ENCODE peak calls at places on chromosomes 3 and 15, in nine cellular contexts. J is astrocyte of the spinal cord; P is PC-3; K is stomach; G is spleen; A is CD8-positive, alpha-beta T cell; S is AG09309; C is lung; U is ovary. D is an unnamed sample.

GRCh38 chr3:11509175-11510000 is 134.3 kb downstream of the VGLL4 start:
- DNase-seq in U (peak), G (no peak), A (no peak), P (peak), C (peak), K (peak), S (peak), J (no peak), D (no peak)

GRCh38 chr15:41660235-41661077 is at the start of gene MGA:
- DNase-seq in C (peak), A (peak), S (peak), G (peak), K (peak), U (peak), J (peak), P (peak), D (peak)

GRCh38 chr3:132803889-132804288 is 81.7 kb upstream of the NPHP3 start:
- DNase-seq in P (no peak), J (no peak), C (no peak), K (no peak), U (no peak), S (no peak), G (no peak), A (no peak), D (no peak)

GRCh38 chr15:82571722-82572222 is 31.5 kb upstream of the RPS17 start:
- DNase-seq in C (peak), G (no peak), U (peak), S (peak), P (peak), A (no peak), J (peak), K (peak), D (no peak)

GRCh38 chr3:178454714-178455113 is 81.5 kb upstream of the KCNMB2 start:
- DNase-seq in J (peak), U (no peak), S (peak), P (no peak), A (no peak), C (no peak), K (no peak), G (no peak), D (no peak)

GRCh38 chr3:187000711-187001151 is 70.4 kb downstream of the ST6GAL1 start:
- DNase-seq in G (no peak), A (no peak), C (no peak), S (no peak), U (no peak), J (no peak), K (no peak), P (no peak), D (peak)

GRCh38 chr15:52005748-52006701 is 13.0 kb upstream of the MAPK6 start:
- DNase-seq in J (peak), K (no peak), C (no peak), S (no peak), G (no peak), U (no peak), P (peak), A (no peak), D (peak)

GRCh38 chr3:4751057-4752051 is 227.9 kb upstream of the BHLHE40 start:
- DNase-seq in J (peak), P (peak), G (no peak), U (no peak), S (peak), A (no peak), C (no peak), K (no peak), D (no peak)

GRCh38 chr3:102181202-102181920 is 253.5 kb upstream of the ZPLD1 start:
- DNase-seq in C (no peak), P (peak), J (peak), G (no peak), S (peak), A (no peak), U (no peak), K (no peak), D (no peak)

GRCh38 chr3:169501080-169501479 is 162.4 kb downstream of the MECOM start:
- DNase-seq in A (no peak), S (no peak), C (no peak), J (no peak), P (no peak), U (no peak), G (no peak), K (no peak), D (no peak)

GRCh38 chr3:27589795-27590194 is 105.6 kb upstream of the SLC4A7 start:
- DNase-seq in G (no peak), A (no peak), K (no peak), C (no peak), J (peak), S (no peak), P (no peak), U (no peak), D (no peak)
- H3K4me3 ChIP-seq in G (no peak), A (no peak), K (no peak), C (no peak), J (no peak), S (no peak), P (no peak), U (no peak), D (no peak)

GRCh38 chr3:41450416-41451231 is 251.3 kb downstream of the CTNNB1 start:
- DNase-seq in C (no peak), P (peak), A (no peak), J (no peak), G (no peak), S (no peak), K (no peak), U (no peak), D (no peak)
- TF ChIP-seq CTCF in C (no peak), P (peak), A (no peak), J (no peak), G (no peak), S (peak), K (no peak), U (no peak), D (no peak)

GRCh38 chr3:126773167-126773566 is 69.1 kb downstream of the CHCHD6 start:
- DNase-seq in A (no peak), J (no peak), P (peak), S (no peak), K (no peak), C (no peak), U (no peak), G (no peak), D (no peak)
- H3K4me3 ChIP-seq in A (no peak), J (no peak), P (no peak), S (no peak), K (no peak), C (no peak), U (no peak), G (no peak), D (no peak)

DNA sequence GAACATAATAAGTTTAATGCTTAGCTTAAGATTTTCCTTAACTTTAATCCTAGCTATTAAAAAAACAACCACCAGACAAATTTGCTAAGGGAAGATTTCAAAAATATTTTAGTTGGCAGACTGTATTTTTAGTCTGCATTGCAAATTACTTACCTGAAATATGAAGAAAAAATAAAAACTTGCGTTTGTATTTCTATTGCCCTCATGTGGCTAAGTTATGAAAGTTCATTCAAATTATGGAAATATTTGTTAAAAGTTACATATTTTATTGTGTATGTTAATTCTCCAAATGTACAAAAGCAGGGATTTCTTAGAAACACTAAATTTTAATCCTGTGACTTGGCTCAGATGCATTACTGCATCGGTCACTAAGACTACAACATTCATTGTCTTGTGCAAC is 15.0 kb downstream of the GTF2A2 start:
- DNase-seq in C (no peak), J (no peak), A (no peak), G (no peak), U (no peak), P (no peak), S (no peak), K (no peak), D (no peak)
- TF ChIP-seq CTCF in C (no peak), J (peak), A (peak), G (no peak), U (no peak), P (peak), S (no peak), K (no peak), D (peak)